ENCODE peak calls at places on chromosomes 12 and 14, in seven cellular contexts. P is neural progenitor cell, I is esophagus squamous epithelium, B is OCI-LY7, N is A549, X is astrocyte of the cerebellum, Y is AG09309. Q is an unnamed sample.
A peak's percentile ranks its signal among the peaks of the same experiment; 100 is the strongest.

GRCh38 chr14:23167006-23167847 is 16.2 kb downstream of the SLC7A8 start:
- DNase-seq in P (peak; percentile 77), I (no peak), B (no peak), N (no peak), X (peak; percentile 24), Y (no peak), Q (no peak)

GRCh38 chr12:96425973-96426372 is 25.7 kb upstream of the CDK17 start:
- DNase-seq in P (no peak), I (no peak), B (no peak), N (no peak), X (no peak), Y (peak; percentile 58), Q (no peak)

GRCh38 chr12:64669270-64669842 is 59.1 kb downstream of the RASSF3 start:
- DNase-seq in P (no peak), I (no peak), B (peak; percentile 77), N (no peak), X (no peak), Y (no peak), Q (peak; percentile 67)

GRCh38 chr12:5554711-5555110 is 122.8 kb downstream of the NTF3 start:
- DNase-seq in P (no peak), I (no peak), B (no peak), N (no peak), X (peak; percentile 46), Y (peak; percentile 72), Q (no peak)

GRCh38 chr12:9337656-9338055 is 129.5 kb upstream of the PZP start:
- DNase-seq in P (no peak), I (no peak), B (no peak), N (no peak), X (no peak), Y (no peak), Q (no peak)

GRCh38 chr14:99879401-99880295 is 86.4 kb downstream of the EML1 start:
- DNase-seq in P (no peak), I (no peak), B (no peak), N (no peak), X (peak; percentile 60), Y (peak; percentile 85), Q (no peak)

GRCh38 chr12:24759155-24759554 is 189.7 kb downstream of the BCAT1 start:
- DNase-seq in P (no peak), I (no peak), B (no peak), N (no peak), X (no peak), Y (no peak), Q (no peak)

GRCh38 chr12:68034567-68034966 is 45.3 kb downstream of the IFNG-AS1 start:
- DNase-seq in P (no peak), I (no peak), B (no peak), N (no peak), X (no peak), Y (no peak), Q (no peak)

GRCh38 chr12:61524851-61525250 is 735.4 kb upstream of the USP15 start:
- DNase-seq in P (no peak), I (no peak), B (peak; percentile 81), N (no peak), X (no peak), Y (no peak), Q (no peak)

GRCh38 chr14:22460461-22461195 is 128.4 kb downstream of the DAD1 start:
- DNase-seq in P (no peak), I (no peak), B (no peak), N (no peak), X (no peak), Y (no peak), Q (no peak)

GRCh38 chr12:6810758-6811157 is 10.9 kb upstream of the GPR162 start:
- DNase-seq in P (no peak), I (no peak), B (no peak), N (no peak), X (no peak), Y (no peak), Q (no peak)

GRCh38 chr14:90053044-90053443 is 8.8 kb upstream of the KCNK13 start:
- DNase-seq in P (no peak), I (no peak), B (no peak), N (no peak), X (no peak), Y (peak; percentile 8), Q (no peak)

GRCh38 chr12:19261773-19262172 is 132.2 kb downstream of the PLEKHA5 start:
- DNase-seq in P (no peak), I (no peak), B (no peak), N (no peak), X (no peak), Y (no peak), Q (no peak)

GRCh38 chr12:89708793-89709156 is at the start of gene ATP2B1:
- DNase-seq in P (peak; percentile 95), I (peak; percentile 37), B (peak; percentile 91), N (peak; percentile 60), X (peak; percentile 53), Y (peak; percentile 59), Q (peak; percentile 66)

GRCh38 chr12:94151577-94151976 is 3.2 kb downstream of the PLXNC1 start:
- DNase-seq in P (no peak), I (no peak), B (no peak), N (no peak), X (no peak), Y (no peak), Q (no peak)

DNA sequence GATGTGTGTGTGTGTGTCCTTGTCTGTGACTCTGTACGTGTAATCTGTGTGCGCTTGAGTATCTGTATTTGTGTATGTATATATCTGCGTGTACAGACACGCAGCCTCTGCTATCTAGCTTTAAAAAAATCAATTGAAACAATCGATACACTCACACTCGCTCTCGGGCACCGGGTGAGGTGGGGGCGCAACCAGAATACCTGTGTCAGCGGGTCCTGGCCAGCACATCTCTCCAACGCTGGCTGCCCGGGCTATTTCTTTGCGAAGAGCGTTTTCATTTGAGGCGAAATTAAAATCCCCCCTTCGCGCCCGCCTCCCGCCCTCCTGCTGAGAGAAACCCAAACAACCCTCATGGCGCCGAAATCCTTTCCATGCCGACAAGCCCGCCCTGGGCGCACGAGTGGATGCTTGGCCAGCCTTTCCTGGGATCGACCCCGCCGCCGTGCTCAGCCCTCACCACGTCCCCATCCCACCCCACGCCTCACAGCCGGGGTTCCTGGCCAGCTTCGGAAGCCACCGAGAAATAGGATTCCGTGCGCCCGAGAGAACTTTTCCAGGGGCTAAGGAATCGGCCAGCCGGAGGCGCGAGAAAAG is 1.2 kb downstream of the ZDHHC22 start:
- DNase-seq in P (peak; percentile 55), I (no peak), B (no peak), N (no peak), X (no peak), Y (no peak), Q (no peak)
- H3K4me3 ChIP-seq in P (peak overlapping the region; percentile 76), I (no peak overlapping the region), B (no peak overlapping the region), N (peak overlapping the region; percentile 58), X (peak overlapping the region; percentile 31), Y (no peak overlapping the region), Q (no peak overlapping the region)

GRCh38 chr12:75115748-75116147 is 93.9 kb downstream of the KCNC2 start:
- DNase-seq in P (no peak), I (no peak), B (no peak), N (no peak), X (no peak), Y (no peak), Q (no peak)

GRCh38 chr12:75116611-75117010 is 93.0 kb downstream of the KCNC2 start:
- DNase-seq in P (no peak), I (no peak), B (no peak), N (no peak), X (no peak), Y (no peak), Q (no peak)

GRCh38 chr12:75120202-75120774 is 89.4 kb downstream of the KCNC2 start:
- DNase-seq in P (no peak), I (no peak), B (no peak), N (no peak), X (peak; percentile 24), Y (no peak), Q (no peak)
- TF ChIP-seq CTCF in P (no peak), I (no peak), B (no peak), N (no peak), X (no peak), Y (no peak), Q (no peak)

GRCh38 chr12:47754126-47754525 is 4.6 kb downstream of the RAPGEF3 start:
- DNase-seq in P (no peak), I (no peak), B (no peak), N (no peak), X (no peak), Y (no peak), Q (no peak)

GRCh38 chr12:47754881-47755280 is 3.8 kb downstream of the RAPGEF3 start:
- DNase-seq in P (no peak), I (no peak), B (no peak), N (no peak), X (no peak), Y (no peak), Q (no peak)

GRCh38 chr12:47757360-47757839 is 1.3 kb downstream of the RAPGEF3 start:
- DNase-seq in P (peak; percentile 48), I (no peak), B (no peak), N (no peak), X (no peak), Y (no peak), Q (no peak)

GRCh38 chr12:47757840-47758583 is 668 bp downstream of the RAPGEF3 start:
- DNase-seq in P (peak; percentile 21), I (no peak), B (no peak), N (no peak), X (no peak), Y (no peak), Q (no peak)

DNA sequence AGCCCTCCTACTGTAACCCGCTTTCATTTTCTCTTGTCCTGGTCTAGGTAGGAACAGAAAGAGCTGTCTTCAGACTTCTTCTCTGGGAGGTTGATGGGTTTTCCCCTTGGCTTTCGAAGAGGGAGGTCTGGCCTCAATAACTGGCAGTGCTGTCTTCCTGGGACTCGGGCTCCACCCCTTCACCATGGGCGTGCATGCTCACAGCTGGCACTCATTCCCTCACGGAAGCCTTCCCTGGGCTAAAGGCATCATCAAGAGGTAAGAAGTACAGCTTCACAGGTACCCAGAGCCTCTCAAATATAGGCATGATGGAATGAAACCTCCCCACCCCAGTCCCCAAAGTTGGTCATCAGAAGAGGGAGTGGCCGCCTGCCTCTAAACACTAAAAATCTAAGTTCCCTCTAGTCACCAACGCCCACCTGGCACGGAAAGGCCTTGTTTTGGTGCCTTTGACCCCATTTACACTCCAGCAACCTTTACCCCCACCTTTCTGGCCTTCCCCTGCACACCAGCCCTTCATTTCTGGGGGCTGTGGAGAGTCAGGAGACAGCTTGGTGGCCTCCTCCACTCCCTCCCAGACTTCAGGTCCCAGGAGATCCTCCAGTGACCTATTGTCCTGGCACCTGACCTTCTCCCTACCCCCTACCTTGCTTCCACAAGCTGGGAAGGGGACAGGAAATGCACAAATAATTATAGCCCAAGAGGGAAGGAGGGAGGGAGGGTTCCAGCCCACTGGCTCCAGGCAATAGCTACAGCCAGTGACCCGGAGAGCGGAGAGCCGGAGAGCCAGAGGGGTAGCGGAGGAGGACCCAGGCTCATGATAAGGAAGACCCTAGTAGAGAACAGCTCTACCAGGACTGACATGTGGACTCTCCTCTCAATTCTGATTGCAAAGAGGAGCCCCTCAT is 2.8 kb downstream of the RAPGEF3 start:
- DNase-seq in P (no peak), I (no peak), B (no peak), N (no peak), X (no peak), Y (no peak), Q (peak; percentile 63)
- H3K4me3 ChIP-seq in P (no peak overlapping the region), I (peak overlapping the region; percentile 73), B (no peak overlapping the region), N (no peak overlapping the region), X (no peak overlapping the region), Y (no peak overlapping the region), Q (peak overlapping the region; percentile 41)

DNA sequence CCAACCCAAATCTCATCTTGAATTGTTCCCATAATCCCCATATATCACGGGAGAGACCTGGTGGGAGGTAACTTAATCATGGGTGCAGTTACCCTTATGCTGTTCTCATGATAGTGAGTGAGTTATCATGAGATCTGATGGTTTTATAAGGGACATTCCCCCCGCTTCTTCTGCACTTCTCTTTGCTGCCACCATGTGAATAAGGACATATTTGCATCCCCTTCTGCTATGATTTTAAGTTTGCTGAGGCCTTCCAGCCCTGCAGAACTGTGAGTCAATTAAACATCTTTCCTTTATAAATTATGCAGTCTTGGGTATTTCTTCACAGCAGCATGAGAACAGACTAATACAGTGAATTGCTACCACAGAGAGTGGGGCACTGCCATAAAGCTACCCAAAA is 179.1 kb downstream of the LRIG3 start:
- DNase-seq in P (no peak), I (no peak), B (no peak), N (no peak), X (no peak), Y (no peak), Q (no peak)
- TF ChIP-seq CTCF in P (no peak), I (no peak), B (no peak), N (no peak), X (no peak), Y (no peak), Q (no peak)

Q was measured in GM12864.